ENCODE peak calls at places on chromosome 3, in nine cellular contexts. One of them, this sample, is unnamed.

GRCh38 chr3:1404270-1404669 is 311.4 kb downstream of the CNTN6 start:
- DNase-seq in activated CD8-positive, alpha-beta memory T cell treated with anti-CD3 and anti-CD28 coated beads for 1 hour: no peak
- DNase-seq in MM.1S: no peak
- DNase-seq in stimulated activated CD8-positive, alpha-beta memory T cell treated with anti-CD3 and anti-CD28 coated beads, Interleukin-15, amount 100 ng/mL, for 4 hours: no peak
- DNase-seq in activated gamma-delta T cell treated with anti-CD3 and anti-CD28 coated beads, Interleukin-2, amount 50 U/mL, for 16 hours: no peak
- DNase-seq in anterior cingulate cortex: no peak
- DNase-seq in chondrocyte: no peak
- DNase-seq in NAMALWA: no peak
- DNase-seq in AG08396: no peak
- DNase-seq in this sample: no peak

GRCh38 chr3:133880886-133881455 is 14.7 kb downstream of the RAB6B start:
- DNase-seq in activated CD8-positive, alpha-beta memory T cell treated with anti-CD3 and anti-CD28 coated beads for 1 hour: no peak
- DNase-seq in MM.1S: no peak
- DNase-seq in stimulated activated CD8-positive, alpha-beta memory T cell treated with anti-CD3 and anti-CD28 coated beads, Interleukin-15, amount 100 ng/mL, for 4 hours: no peak
- DNase-seq in activated gamma-delta T cell treated with anti-CD3 and anti-CD28 coated beads, Interleukin-2, amount 50 U/mL, for 16 hours: no peak
- DNase-seq in anterior cingulate cortex: no peak
- DNase-seq in chondrocyte: no peak
- DNase-seq in NAMALWA: no peak
- DNase-seq in AG08396: no peak
- DNase-seq in this sample: no peak

GRCh38 chr3:66729685-66730393 is 229.0 kb upstream of the LRIG1 start:
- DNase-seq in activated CD8-positive, alpha-beta memory T cell treated with anti-CD3 and anti-CD28 coated beads for 1 hour: no peak
- DNase-seq in MM.1S: no peak
- DNase-seq in stimulated activated CD8-positive, alpha-beta memory T cell treated with anti-CD3 and anti-CD28 coated beads, Interleukin-15, amount 100 ng/mL, for 4 hours: no peak
- DNase-seq in activated gamma-delta T cell treated with anti-CD3 and anti-CD28 coated beads, Interleukin-2, amount 50 U/mL, for 16 hours: no peak
- DNase-seq in anterior cingulate cortex: no peak
- DNase-seq in chondrocyte: no peak
- DNase-seq in NAMALWA: no peak
- DNase-seq in AG08396: no peak
- DNase-seq in this sample: no peak

GRCh38 chr3:154122096-154122911 is 1.1 kb downstream of the ARHGEF26 start:
- DNase-seq in activated CD8-positive, alpha-beta memory T cell treated with anti-CD3 and anti-CD28 coated beads for 1 hour: no peak
- DNase-seq in MM.1S: peak
- DNase-seq in stimulated activated CD8-positive, alpha-beta memory T cell treated with anti-CD3 and anti-CD28 coated beads, Interleukin-15, amount 100 ng/mL, for 4 hours: no peak
- DNase-seq in activated gamma-delta T cell treated with anti-CD3 and anti-CD28 coated beads, Interleukin-2, amount 50 U/mL, for 16 hours: no peak
- DNase-seq in anterior cingulate cortex: no peak
- DNase-seq in chondrocyte: no peak
- DNase-seq in NAMALWA: no peak
- DNase-seq in AG08396: peak
- DNase-seq in this sample: no peak

GRCh38 chr3:185366913-185367312 is 4.0 kb downstream of the MAP3K13 start:
- DNase-seq in activated CD8-positive, alpha-beta memory T cell treated with anti-CD3 and anti-CD28 coated beads for 1 hour: no peak
- DNase-seq in MM.1S: no peak
- DNase-seq in stimulated activated CD8-positive, alpha-beta memory T cell treated with anti-CD3 and anti-CD28 coated beads, Interleukin-15, amount 100 ng/mL, for 4 hours: no peak
- DNase-seq in activated gamma-delta T cell treated with anti-CD3 and anti-CD28 coated beads, Interleukin-2, amount 50 U/mL, for 16 hours: no peak
- DNase-seq in anterior cingulate cortex: no peak
- DNase-seq in chondrocyte: no peak
- DNase-seq in NAMALWA: no peak
- DNase-seq in AG08396: no peak
- DNase-seq in this sample: no peak

GRCh38 chr3:78737988-78738387 is 1029.8 kb downstream of the ROBO1 start:
- DNase-seq in activated CD8-positive, alpha-beta memory T cell treated with anti-CD3 and anti-CD28 coated beads for 1 hour: no peak
- DNase-seq in MM.1S: no peak
- DNase-seq in stimulated activated CD8-positive, alpha-beta memory T cell treated with anti-CD3 and anti-CD28 coated beads, Interleukin-15, amount 100 ng/mL, for 4 hours: no peak
- DNase-seq in activated gamma-delta T cell treated with anti-CD3 and anti-CD28 coated beads, Interleukin-2, amount 50 U/mL, for 16 hours: no peak
- DNase-seq in anterior cingulate cortex: no peak
- DNase-seq in chondrocyte: no peak
- DNase-seq in NAMALWA: no peak
- DNase-seq in AG08396: no peak
- DNase-seq in this sample: no peak

GRCh38 chr3:111761309-111761795 is 97.7 kb upstream of the PHLDB2 start:
- DNase-seq in activated CD8-positive, alpha-beta memory T cell treated with anti-CD3 and anti-CD28 coated beads for 1 hour: no peak
- DNase-seq in MM.1S: no peak
- DNase-seq in stimulated activated CD8-positive, alpha-beta memory T cell treated with anti-CD3 and anti-CD28 coated beads, Interleukin-15, amount 100 ng/mL, for 4 hours: no peak
- DNase-seq in activated gamma-delta T cell treated with anti-CD3 and anti-CD28 coated beads, Interleukin-2, amount 50 U/mL, for 16 hours: no peak
- DNase-seq in anterior cingulate cortex: no peak
- DNase-seq in chondrocyte: no peak
- DNase-seq in NAMALWA: no peak
- DNase-seq in AG08396: peak
- DNase-seq in this sample: no peak

GRCh38 chr3:42535981-42536784 is 33.7 kb downstream of the VIPR1 start:
- DNase-seq in activated CD8-positive, alpha-beta memory T cell treated with anti-CD3 and anti-CD28 coated beads for 1 hour: no peak
- DNase-seq in MM.1S: peak
- DNase-seq in stimulated activated CD8-positive, alpha-beta memory T cell treated with anti-CD3 and anti-CD28 coated beads, Interleukin-15, amount 100 ng/mL, for 4 hours: no peak
- DNase-seq in activated gamma-delta T cell treated with anti-CD3 and anti-CD28 coated beads, Interleukin-2, amount 50 U/mL, for 16 hours: no peak
- DNase-seq in anterior cingulate cortex: no peak
- DNase-seq in chondrocyte: no peak
- DNase-seq in NAMALWA: peak
- DNase-seq in AG08396: peak
- DNase-seq in this sample: no peak

This sample was measured in nucleus accumbens.